ENCODE peak calls at places on chromosomes 12 and 14, in ten cellular contexts. One of them, this sample, is unnamed.

GRCh38 chr14:93962701-93963601 is 13.4 kb downstream of the ASB2 start:
- DNase-seq in A549: no peak
- DNase-seq in AG09309: no peak
- DNase-seq in Peyer's patch: no peak
- DNase-seq in neural progenitor cell: no peak
- DNase-seq in heart left ventricle: no peak
- DNase-seq in lower lobe of right lung: peak; percentile 66
- DNase-seq in cardiac muscle cell: no peak
- DNase-seq in astrocyte of the spinal cord: no peak
- DNase-seq in colonic mucosa: no peak
- DNase-seq in this sample: peak; percentile 75

GRCh38 chr12:57618966-57619433 is 7.8 kb downstream of the ARHGEF25 start:
- DNase-seq in colonic mucosa: no peak
- DNase-seq in AG09309: no peak
- DNase-seq in heart left ventricle: no peak
- DNase-seq in astrocyte of the spinal cord: no peak
- DNase-seq in Peyer's patch: no peak
- DNase-seq in neural progenitor cell: no peak
- DNase-seq in cardiac muscle cell: peak; percentile 34
- DNase-seq in lower lobe of right lung: no peak
- DNase-seq in A549: no peak
- DNase-seq in this sample: no peak

GRCh38 chr12:124416516-124417395 is 121.9 kb downstream of the RFLNA start:
- DNase-seq in colonic mucosa: no peak
- DNase-seq in AG09309: no peak
- DNase-seq in astrocyte of the spinal cord: no peak
- DNase-seq in A549: no peak
- DNase-seq in heart left ventricle: no peak
- DNase-seq in Peyer's patch: no peak
- DNase-seq in lower lobe of right lung: no peak
- DNase-seq in neural progenitor cell: no peak
- DNase-seq in cardiac muscle cell: no peak
- DNase-seq in this sample: no peak

GRCh38 chr12:49487605-49488004 is 51.2 kb upstream of the KCNH3 start:
- DNase-seq in AG09309: no peak
- DNase-seq in neural progenitor cell: no peak
- DNase-seq in lower lobe of right lung: no peak
- DNase-seq in Peyer's patch: no peak
- DNase-seq in colonic mucosa: no peak
- DNase-seq in heart left ventricle: no peak
- DNase-seq in astrocyte of the spinal cord: no peak
- DNase-seq in cardiac muscle cell: no peak
- DNase-seq in A549: no peak
- DNase-seq in this sample: no peak

GRCh38 chr12:95683418-95683817 is 107.1 kb downstream of the NTN4 start:
- DNase-seq in AG09309: no peak
- DNase-seq in heart left ventricle: no peak
- DNase-seq in Peyer's patch: no peak
- DNase-seq in A549: no peak
- DNase-seq in lower lobe of right lung: no peak
- DNase-seq in astrocyte of the spinal cord: no peak
- DNase-seq in cardiac muscle cell: no peak
- DNase-seq in neural progenitor cell: no peak
- DNase-seq in colonic mucosa: no peak
- DNase-seq in this sample: no peak

GRCh38 chr14:38791862-38792261 is 311.2 kb downstream of the SEC23A start:
- DNase-seq in cardiac muscle cell: no peak
- DNase-seq in A549: no peak
- DNase-seq in neural progenitor cell: peak; percentile 76
- DNase-seq in heart left ventricle: no peak
- DNase-seq in lower lobe of right lung: no peak
- DNase-seq in Peyer's patch: no peak
- DNase-seq in colonic mucosa: no peak
- DNase-seq in astrocyte of the spinal cord: no peak
- DNase-seq in AG09309: no peak
- DNase-seq in this sample: no peak

GRCh38 chr14:103882503-103883262 is 35.3 kb upstream of the PPP1R13B start:
- DNase-seq in lower lobe of right lung: no peak
- DNase-seq in Peyer's patch: no peak
- DNase-seq in neural progenitor cell: no peak
- DNase-seq in astrocyte of the spinal cord: no peak
- DNase-seq in AG09309: no peak
- DNase-seq in A549: no peak
- DNase-seq in cardiac muscle cell: peak; percentile 38
- DNase-seq in colonic mucosa: no peak
- DNase-seq in heart left ventricle: no peak
- DNase-seq in this sample: peak; percentile 25

GRCh38 chr14:59130472-59130871 is 58.0 kb upstream of the DAAM1 start:
- DNase-seq in cardiac muscle cell: peak; percentile 11
- DNase-seq in lower lobe of right lung: no peak
- DNase-seq in Peyer's patch: no peak
- DNase-seq in colonic mucosa: no peak
- DNase-seq in A549: no peak
- DNase-seq in neural progenitor cell: peak; percentile 36
- DNase-seq in astrocyte of the spinal cord: no peak
- DNase-seq in AG09309: no peak
- DNase-seq in heart left ventricle: no peak
- DNase-seq in this sample: no peak

GRCh38 chr12:124188561-124189405 is 106.1 kb upstream of the RFLNA start:
- DNase-seq in AG09309: no peak
- DNase-seq in A549: no peak
- DNase-seq in cardiac muscle cell: no peak
- DNase-seq in colonic mucosa: no peak
- DNase-seq in Peyer's patch: no peak
- DNase-seq in heart left ventricle: no peak
- DNase-seq in neural progenitor cell: no peak
- DNase-seq in astrocyte of the spinal cord: no peak
- DNase-seq in lower lobe of right lung: no peak
- DNase-seq in this sample: no peak

GRCh38 chr14:21868442-21869046 is 194.9 kb upstream of the OR4E1 start:
- DNase-seq in colonic mucosa: peak; percentile 56
- DNase-seq in A549: peak; percentile 31
- DNase-seq in lower lobe of right lung: no peak
- DNase-seq in AG09309: no peak
- DNase-seq in neural progenitor cell: peak; percentile 76
- DNase-seq in cardiac muscle cell: peak; percentile 79
- DNase-seq in heart left ventricle: no peak
- DNase-seq in astrocyte of the spinal cord: peak; percentile 50
- DNase-seq in Peyer's patch: no peak
- DNase-seq in this sample: peak; percentile 65

GRCh38 chr12:66036317-66036716 is 94.2 kb downstream of the LLPH start:
- DNase-seq in lower lobe of right lung: no peak
- DNase-seq in heart left ventricle: peak; percentile 52
- DNase-seq in cardiac muscle cell: peak; percentile 77
- DNase-seq in AG09309: peak; percentile 90
- DNase-seq in astrocyte of the spinal cord: peak; percentile 90
- DNase-seq in colonic mucosa: no peak
- DNase-seq in neural progenitor cell: no peak
- DNase-seq in A549: peak; percentile 15
- DNase-seq in Peyer's patch: no peak
- DNase-seq in this sample: no peak

GRCh38 chr12:34392741-34393085 is 370.4 kb downstream of the ALG10 start:
- DNase-seq in heart left ventricle: peak; percentile 42
- DNase-seq in AG09309: no peak
- DNase-seq in A549: no peak
- DNase-seq in astrocyte of the spinal cord: no peak
- DNase-seq in colonic mucosa: no peak
- DNase-seq in lower lobe of right lung: peak; percentile 39
- DNase-seq in cardiac muscle cell: no peak
- DNase-seq in neural progenitor cell: no peak
- DNase-seq in Peyer's patch: peak; percentile 15
- DNase-seq in this sample: no peak

GRCh38 chr12:69600804-69601203 is 9.9 kb downstream of the LRRC10 start:
- DNase-seq in neural progenitor cell: no peak
- DNase-seq in lower lobe of right lung: no peak
- DNase-seq in cardiac muscle cell: no peak
- DNase-seq in colonic mucosa: no peak
- DNase-seq in heart left ventricle: no peak
- DNase-seq in AG09309: no peak
- DNase-seq in A549: no peak
- DNase-seq in astrocyte of the spinal cord: no peak
- DNase-seq in Peyer's patch: no peak
- DNase-seq in this sample: no peak

GRCh38 chr12:19852100-19852855 is 413.0 kb downstream of the AEBP2 start:
- DNase-seq in heart left ventricle: no peak
- DNase-seq in AG09309: no peak
- DNase-seq in A549: no peak
- DNase-seq in Peyer's patch: no peak
- DNase-seq in astrocyte of the spinal cord: no peak
- DNase-seq in neural progenitor cell: no peak
- DNase-seq in colonic mucosa: no peak
- DNase-seq in cardiac muscle cell: no peak
- DNase-seq in lower lobe of right lung: no peak
- DNase-seq in this sample: no peak

GRCh38 chr14:104950021-104950420 is 25.3 kb downstream of the PLD4 start:
- DNase-seq in neural progenitor cell: no peak
- DNase-seq in cardiac muscle cell: no peak
- DNase-seq in colonic mucosa: no peak
- DNase-seq in lower lobe of right lung: peak; percentile 32
- DNase-seq in astrocyte of the spinal cord: no peak
- DNase-seq in AG09309: no peak
- DNase-seq in Peyer's patch: no peak
- DNase-seq in A549: no peak
- DNase-seq in heart left ventricle: peak; percentile 55
- DNase-seq in this sample: no peak

GRCh38 chr12:106246891-106247730 is 709 bp downstream of the CKAP4 start:
- DNase-seq in neural progenitor cell: peak; percentile 93
- DNase-seq in lower lobe of right lung: peak; percentile 83
- DNase-seq in A549: peak; percentile 67
- DNase-seq in astrocyte of the spinal cord: peak; percentile 72
- DNase-seq in cardiac muscle cell: peak; percentile 77
- DNase-seq in heart left ventricle: peak; percentile 87
- DNase-seq in AG09309: no peak
- DNase-seq in Peyer's patch: peak; percentile 77
- DNase-seq in colonic mucosa: peak; percentile 43
- DNase-seq in this sample: peak; percentile 63

GRCh38 chr14:57038689-57039088 is 228.4 kb upstream of the OTX2 start:
- DNase-seq in colonic mucosa: no peak
- DNase-seq in astrocyte of the spinal cord: no peak
- DNase-seq in neural progenitor cell: no peak
- DNase-seq in cardiac muscle cell: no peak
- DNase-seq in heart left ventricle: no peak
- DNase-seq in Peyer's patch: no peak
- DNase-seq in lower lobe of right lung: no peak
- DNase-seq in AG09309: no peak
- DNase-seq in A549: no peak
- DNase-seq in this sample: no peak
- H3K4me3 ChIP-seq in colonic mucosa: no peak overlapping the region
- H3K4me3 ChIP-seq in astrocyte of the spinal cord: no peak overlapping the region
- H3K4me3 ChIP-seq in neural progenitor cell: no peak overlapping the region
- H3K4me3 ChIP-seq in cardiac muscle cell: no peak overlapping the region
- H3K4me3 ChIP-seq in heart left ventricle: no peak overlapping the region
- H3K4me3 ChIP-seq in Peyer's patch: no peak overlapping the region
- H3K4me3 ChIP-seq in lower lobe of right lung: no peak overlapping the region
- H3K4me3 ChIP-seq in AG09309: no peak overlapping the region
- H3K4me3 ChIP-seq in A549: no peak overlapping the region
- H3K4me3 ChIP-seq in this sample: no peak overlapping the region

DNA sequence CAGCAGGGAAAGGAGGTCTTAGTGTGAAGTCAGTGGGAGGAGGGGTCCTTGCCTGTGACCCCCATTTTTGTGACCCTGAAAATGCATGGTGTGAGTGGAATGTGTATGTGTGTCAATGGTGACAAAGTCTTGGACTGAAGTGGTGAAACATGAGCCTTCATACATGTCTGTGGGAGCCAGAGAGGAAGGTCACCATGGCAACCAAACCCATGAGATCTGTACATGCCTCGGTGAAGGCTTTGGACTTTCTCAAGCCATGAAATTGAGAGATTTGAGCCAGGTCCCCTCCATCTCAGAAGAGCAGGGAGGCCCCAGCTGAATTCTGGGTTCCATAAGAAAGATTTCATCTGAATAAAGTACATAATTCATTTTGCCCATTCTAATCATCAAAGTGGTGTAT is 108.8 kb downstream of the TTC8 start:
- DNase-seq in astrocyte of the spinal cord: no peak
- DNase-seq in Peyer's patch: no peak
- DNase-seq in lower lobe of right lung: no peak
- DNase-seq in A549: no peak
- DNase-seq in neural progenitor cell: no peak
- DNase-seq in colonic mucosa: no peak
- DNase-seq in cardiac muscle cell: no peak
- DNase-seq in heart left ventricle: no peak
- DNase-seq in AG09309: no peak
- DNase-seq in this sample: no peak
- TF ChIP-seq CTCF in astrocyte of the spinal cord: no peak
- TF ChIP-seq CTCF in Peyer's patch: no peak
- TF ChIP-seq CTCF in lower lobe of right lung: no peak
- TF ChIP-seq CTCF in A549: no peak
- TF ChIP-seq CTCF in neural progenitor cell: no peak
- TF ChIP-seq CTCF in colonic mucosa: no peak
- TF ChIP-seq CTCF in cardiac muscle cell: no peak
- TF ChIP-seq CTCF in heart left ventricle: no peak
- TF ChIP-seq CTCF in AG09309: no peak
- TF ChIP-seq CTCF in this sample: no peak

DNA sequence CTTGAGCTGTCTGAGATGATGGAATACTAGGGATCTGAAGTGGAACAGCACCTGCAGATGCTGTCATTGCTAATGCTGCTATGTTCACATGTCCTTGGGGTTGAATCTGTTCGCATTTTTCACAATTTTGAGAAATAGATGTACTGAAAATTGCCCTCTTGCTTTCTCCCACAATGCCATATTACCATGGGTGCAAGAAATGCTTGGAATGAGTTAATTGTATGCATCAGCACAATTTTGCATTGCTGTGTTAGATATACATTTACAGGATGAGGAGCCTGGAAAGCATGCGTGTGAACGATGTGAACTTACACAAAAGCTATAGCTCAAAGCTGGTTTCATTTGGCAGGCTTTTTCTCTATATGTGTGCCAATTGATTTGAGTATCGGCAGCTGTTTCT is 105.7 kb downstream of the FGD4 start:
- DNase-seq in astrocyte of the spinal cord: no peak
- DNase-seq in A549: no peak
- DNase-seq in neural progenitor cell: no peak
- DNase-seq in Peyer's patch: no peak
- DNase-seq in heart left ventricle: no peak
- DNase-seq in colonic mucosa: no peak
- DNase-seq in lower lobe of right lung: no peak
- DNase-seq in cardiac muscle cell: no peak
- DNase-seq in AG09309: no peak
- DNase-seq in this sample: no peak
- H3K4me3 ChIP-seq in astrocyte of the spinal cord: no peak overlapping the region
- H3K4me3 ChIP-seq in A549: no peak overlapping the region
- H3K4me3 ChIP-seq in neural progenitor cell: peak overlapping the region; percentile 61
- H3K4me3 ChIP-seq in Peyer's patch: no peak overlapping the region
- H3K4me3 ChIP-seq in heart left ventricle: peak overlapping the region; percentile 60
- H3K4me3 ChIP-seq in colonic mucosa: no peak overlapping the region
- H3K4me3 ChIP-seq in lower lobe of right lung: no peak overlapping the region
- H3K4me3 ChIP-seq in cardiac muscle cell: no peak overlapping the region
- H3K4me3 ChIP-seq in AG09309: no peak overlapping the region
- H3K4me3 ChIP-seq in this sample: no peak overlapping the region

DNA sequence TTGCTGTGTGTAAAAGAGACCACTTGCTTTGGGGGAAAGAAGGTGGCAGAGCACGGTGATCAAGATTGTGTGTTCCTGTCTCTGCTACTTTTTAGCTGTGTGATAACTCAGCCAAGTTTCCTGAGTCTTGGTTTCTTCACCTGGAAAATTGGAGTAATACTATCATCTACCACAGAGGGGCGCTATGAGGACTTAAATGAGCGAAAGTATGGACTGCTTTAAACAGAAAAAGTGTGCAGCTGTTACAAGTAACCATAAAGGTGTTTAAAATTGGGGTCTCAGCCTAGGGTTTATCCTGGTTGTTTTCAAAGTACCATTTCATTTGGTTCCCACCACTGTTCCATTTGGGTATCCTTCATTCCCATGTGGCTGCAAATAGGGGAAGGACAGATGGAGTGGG is 65.9 kb upstream of the WSCD2 start:
- DNase-seq in neural progenitor cell: peak; percentile 61
- DNase-seq in AG09309: no peak
- DNase-seq in A549: no peak
- DNase-seq in colonic mucosa: no peak
- DNase-seq in cardiac muscle cell: peak; percentile 38
- DNase-seq in astrocyte of the spinal cord: peak; percentile 1
- DNase-seq in Peyer's patch: no peak
- DNase-seq in heart left ventricle: no peak
- DNase-seq in lower lobe of right lung: no peak
- DNase-seq in this sample: no peak
- TF ChIP-seq CTCF in neural progenitor cell: peak; percentile 74
- TF ChIP-seq CTCF in AG09309: peak; percentile 37
- TF ChIP-seq CTCF in A549: no peak
- TF ChIP-seq CTCF in colonic mucosa: no peak
- TF ChIP-seq CTCF in cardiac muscle cell: peak; percentile 28
- TF ChIP-seq CTCF in astrocyte of the spinal cord: peak; percentile 7
- TF ChIP-seq CTCF in Peyer's patch: peak; percentile 10
- TF ChIP-seq CTCF in heart left ventricle: no peak
- TF ChIP-seq CTCF in lower lobe of right lung: no peak
- TF ChIP-seq CTCF in this sample: peak; percentile 7

This sample was measured in transverse colon.